ENCODE peak calls at places on chromosomes 3 and 15, in four cellular contexts. One of them, this sample, is unnamed.

GRCh38 chr3:35638640-35639250 is 580 bp upstream of the ARPP21 start:
- DNase-seq in H1: no peak
- DNase-seq in IMR-90: no peak
- DNase-seq in PC-9: no peak
- DNase-seq in this sample: peak; percentile 4

GRCh38 chr15:51866161-51866560 is 36.7 kb downstream of the TMOD3 start:
- DNase-seq in PC-9: no peak
- DNase-seq in IMR-90: no peak
- DNase-seq in H1: no peak
- DNase-seq in this sample: no peak

GRCh38 chr3:111321786-111322185 is 220.2 kb upstream of the CD96 start:
- DNase-seq in H1: no peak
- DNase-seq in IMR-90: no peak
- DNase-seq in PC-9: no peak
- DNase-seq in this sample: no peak

GRCh38 chr3:190696777-190697501 is 165.6 kb downstream of the GMNC start:
- DNase-seq in IMR-90: peak; percentile 40
- DNase-seq in PC-9: no peak
- DNase-seq in H1: no peak
- DNase-seq in this sample: no peak

GRCh38 chr3:188497021-188497420 is 343.1 kb downstream of the LPP start:
- DNase-seq in H1: no peak
- DNase-seq in IMR-90: peak; percentile 25
- DNase-seq in PC-9: no peak
- DNase-seq in this sample: no peak

GRCh38 chr3:152071924-152072323 is 196.8 kb upstream of the MBNL1 start:
- DNase-seq in IMR-90: peak; percentile 70
- DNase-seq in H1: no peak
- DNase-seq in PC-9: no peak
- DNase-seq in this sample: no peak

GRCh38 chr15:29613951-29614382 is 208.3 kb downstream of the TJP1 start:
- DNase-seq in PC-9: no peak
- DNase-seq in IMR-90: no peak
- DNase-seq in H1: no peak
- DNase-seq in this sample: peak; percentile 44

GRCh38 chr3:197465197-197465995 is 90.4 kb downstream of the BDH1 start:
- DNase-seq in PC-9: peak; percentile 22
- DNase-seq in H1: no peak
- DNase-seq in IMR-90: no peak
- DNase-seq in this sample: no peak

GRCh38 chr3:151576524-151576923 is 115.7 kb upstream of the IGSF10 start:
- DNase-seq in IMR-90: no peak
- DNase-seq in H1: no peak
- DNase-seq in PC-9: no peak
- DNase-seq in this sample: no peak

GRCh38 chr3:44795197-44795596 is 33.6 kb downstream of the KIF15 start:
- DNase-seq in PC-9: no peak
- DNase-seq in H1: no peak
- DNase-seq in IMR-90: peak; percentile 41
- DNase-seq in this sample: no peak

GRCh38 chr15:90209591-90209990 is 8.5 kb downstream of the SEMA4B start:
- DNase-seq in H1: no peak
- DNase-seq in IMR-90: no peak
- DNase-seq in PC-9: no peak
- DNase-seq in this sample: no peak

GRCh38 chr3:140249188-140249587 is 314.2 kb downstream of the CLSTN2 start:
- DNase-seq in PC-9: no peak
- DNase-seq in IMR-90: no peak
- DNase-seq in H1: no peak
- DNase-seq in this sample: no peak

GRCh38 chr15:64525828-64526530 is 65.6 kb downstream of the ZNF609 start:
- DNase-seq in H1: no peak
- DNase-seq in IMR-90: peak; percentile 45
- DNase-seq in PC-9: no peak
- DNase-seq in this sample: no peak

GRCh38 chr3:182682263-182683229 is 110.8 kb upstream of the ATP11B start:
- DNase-seq in H1: no peak
- DNase-seq in IMR-90: peak; percentile 10
- DNase-seq in PC-9: peak; percentile 52
- DNase-seq in this sample: peak; percentile 72

GRCh38 chr15:36347272-36347864 is 232.1 kb upstream of the CDIN1 start:
- DNase-seq in H1: no peak
- DNase-seq in PC-9: no peak
- DNase-seq in IMR-90: no peak
- DNase-seq in this sample: peak; percentile 17

GRCh38 chr3:184262927-184263179 is 1.5 kb upstream of the CAMK2N2 start:
- DNase-seq in IMR-90: no peak
- DNase-seq in H1: no peak
- DNase-seq in PC-9: no peak
- DNase-seq in this sample: no peak

GRCh38 chr3:149101154-149101553 is 14.8 kb upstream of the HLTF start:
- DNase-seq in PC-9: no peak
- DNase-seq in H1: no peak
- DNase-seq in IMR-90: no peak
- DNase-seq in this sample: no peak

GRCh38 chr15:66050264-66050663 is 181.0 kb downstream of the RAB11A start:
- DNase-seq in H1: no peak
- DNase-seq in PC-9: no peak
- DNase-seq in IMR-90: no peak
- DNase-seq in this sample: no peak

GRCh38 chr3:13972679-13973379 is 93.0 kb upstream of the WNT7A start:
- DNase-seq in H1: no peak
- DNase-seq in PC-9: no peak
- DNase-seq in IMR-90: no peak
- DNase-seq in this sample: no peak

GRCh38 chr3:47865192-47865591 is 62.3 kb downstream of the DHX30 start:
- DNase-seq in IMR-90: no peak
- DNase-seq in PC-9: no peak
- DNase-seq in H1: no peak
- DNase-seq in this sample: no peak

GRCh38 chr15:50166216-50166615 is 15.8 kb upstream of the SLC27A2 start:
- DNase-seq in H1: no peak
- DNase-seq in IMR-90: peak; percentile 87
- DNase-seq in PC-9: peak; percentile 84
- DNase-seq in this sample: no peak

GRCh38 chr15:31545257-31545656 is 218.6 kb downstream of the KLF13 start:
- DNase-seq in PC-9: no peak
- DNase-seq in IMR-90: no peak
- DNase-seq in H1: no peak
- DNase-seq in this sample: no peak

GRCh38 chr15:23869391-23869790 is 182.3 kb upstream of the NDN start:
- DNase-seq in PC-9: no peak
- DNase-seq in H1: no peak
- DNase-seq in IMR-90: no peak
- DNase-seq in this sample: peak; percentile 76

GRCh38 chr15:85760531-85761371 is 34.0 kb downstream of the KLHL25 start:
- DNase-seq in PC-9: no peak
- DNase-seq in IMR-90: no peak
- DNase-seq in H1: no peak
- DNase-seq in this sample: no peak

GRCh38 chr15:39969871-39970270 is 36.0 kb downstream of the EIF2AK4 start:
- DNase-seq in PC-9: peak; percentile 66
- DNase-seq in H1: no peak
- DNase-seq in IMR-90: peak; percentile 6
- DNase-seq in this sample: no peak

GRCh38 chr3:156332304-156332703 is 211.9 kb downstream of the KCNAB1 start:
- DNase-seq in IMR-90: no peak
- DNase-seq in PC-9: no peak
- DNase-seq in H1: no peak
- DNase-seq in this sample: no peak

GRCh38 chr3:155321418-155321817 is 27.9 kb upstream of the STRIT1 start:
- DNase-seq in PC-9: no peak
- DNase-seq in H1: no peak
- DNase-seq in IMR-90: peak; percentile 15
- DNase-seq in this sample: no peak

GRCh38 chr3:144864646-144865045 is 893.0 kb downstream of the DIPK2A start:
- DNase-seq in PC-9: no peak
- DNase-seq in H1: no peak
- DNase-seq in IMR-90: no peak
- DNase-seq in this sample: no peak

GRCh38 chr3:120445654-120446053 is 5.1 kb downstream of the FSTL1 start:
- DNase-seq in PC-9: no peak
- DNase-seq in IMR-90: no peak
- DNase-seq in H1: no peak
- DNase-seq in this sample: no peak

GRCh38 chr3:89180334-89180733 is 72.9 kb downstream of the EPHA3 start:
- DNase-seq in PC-9: no peak
- DNase-seq in IMR-90: no peak
- DNase-seq in H1: no peak
- DNase-seq in this sample: no peak

DNA sequence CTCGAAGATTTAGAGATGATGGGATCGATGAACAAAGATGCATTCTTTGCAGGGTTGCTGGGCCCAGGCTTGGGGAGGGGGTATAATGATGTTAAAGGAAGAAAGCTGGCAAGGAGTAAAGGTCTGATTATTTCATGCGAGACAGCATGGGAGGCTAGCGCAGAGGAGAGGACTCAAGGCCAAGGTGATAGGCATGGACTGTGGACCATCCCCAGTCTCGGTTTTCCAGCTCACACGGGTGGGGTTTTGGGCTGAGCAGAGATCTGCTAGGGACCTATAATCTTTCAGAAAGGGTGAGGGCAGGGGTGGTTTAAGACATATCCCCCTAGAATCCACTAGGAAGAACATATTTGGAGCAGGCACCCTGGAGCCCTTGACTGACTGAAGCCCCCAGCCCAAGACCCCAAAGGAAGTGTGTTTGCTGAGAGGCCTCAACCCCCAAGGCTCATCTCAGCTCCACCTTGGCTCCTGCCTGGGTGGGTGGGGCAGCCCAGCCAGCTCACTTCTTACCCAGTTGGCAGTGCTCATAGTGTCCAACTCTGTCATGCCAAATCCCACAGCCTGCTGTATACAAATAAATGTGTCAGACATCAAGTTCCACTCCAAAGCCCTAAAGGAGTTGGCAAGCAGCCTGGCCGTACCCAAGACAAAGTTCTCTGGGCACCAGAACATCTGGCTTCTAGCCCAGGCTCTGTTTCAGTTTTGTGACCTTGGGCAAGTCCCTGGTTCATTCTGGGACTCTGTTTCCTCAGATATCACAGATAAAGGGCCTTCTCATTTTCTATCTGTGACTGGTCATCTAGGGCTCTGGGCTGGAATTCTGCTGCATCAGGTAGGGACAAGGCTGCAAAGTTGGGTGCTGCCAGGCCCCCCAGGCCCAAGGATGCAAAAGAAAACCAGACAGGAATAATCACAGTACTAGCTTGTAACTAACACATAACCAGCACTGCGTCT is 17.8 kb downstream of the ACSBG1 start:
- DNase-seq in PC-9: peak; percentile 92
- DNase-seq in IMR-90: no peak
- DNase-seq in H1: no peak
- DNase-seq in this sample: peak; percentile 46
- H3K4me1 ChIP-seq in PC-9: peaks cover 73% of the 10 kb centered on the region
- H3K4me1 ChIP-seq in IMR-90: peaks cover 6% of the 10 kb centered on the region
- H3K4me1 ChIP-seq in H1: peaks cover 2% of the 10 kb centered on the region
- H3K4me1 ChIP-seq in this sample: peaks cover 16% of the 10 kb centered on the region

DNA sequence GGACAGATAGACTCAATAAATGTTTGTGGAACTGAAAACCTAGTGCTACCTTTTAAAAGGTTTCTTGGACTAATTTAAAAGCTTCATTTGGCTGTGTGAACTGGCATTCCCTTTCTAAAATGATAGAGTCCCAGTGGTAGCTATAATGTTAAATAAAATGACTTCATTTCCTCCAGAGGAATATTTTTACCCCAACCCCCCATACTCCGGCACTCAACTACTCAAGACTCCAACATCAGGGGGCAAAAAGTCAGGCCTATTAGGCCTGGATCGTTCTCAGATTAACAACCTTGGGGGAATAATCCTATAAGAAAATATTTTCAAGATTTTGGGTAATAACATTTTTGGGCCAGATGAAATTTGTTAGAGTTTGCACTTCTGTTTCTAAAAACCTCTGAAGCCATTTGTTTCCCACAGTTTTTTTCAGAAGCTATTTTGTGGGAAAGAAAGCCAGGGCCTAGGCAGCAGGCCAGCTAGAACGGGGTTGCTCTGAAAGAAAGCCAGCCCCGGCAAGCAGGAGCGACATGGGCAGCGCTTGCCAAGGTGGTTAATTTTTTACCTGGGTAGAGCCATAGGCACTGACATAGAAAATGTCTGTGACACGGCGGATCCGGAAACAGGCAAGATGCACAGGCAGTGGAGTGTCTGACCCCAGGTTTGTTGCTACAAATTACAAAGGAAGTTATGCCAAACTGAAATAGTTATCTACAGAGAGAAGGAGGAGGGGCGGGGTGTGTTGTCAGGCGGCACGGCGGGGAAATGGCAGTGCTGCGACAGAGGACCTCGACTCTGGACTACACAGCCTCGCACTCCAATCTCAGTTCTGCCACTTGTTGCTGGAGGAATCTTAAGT is 84.6 kb downstream of the MAGI1 start:
- DNase-seq in H1: no peak
- DNase-seq in PC-9: no peak
- DNase-seq in IMR-90: no peak
- DNase-seq in this sample: no peak
- H3K4me3 ChIP-seq in H1: peak overlapping the region; percentile 23
- H3K4me3 ChIP-seq in PC-9: peak overlapping the region; percentile 31
- H3K4me3 ChIP-seq in IMR-90: no peak overlapping the region
- H3K4me3 ChIP-seq in this sample: no peak overlapping the region

GRCh38 chr15:71455107-71455506 is 339.8 kb downstream of the THSD4 start:
- DNase-seq in H1: no peak
- DNase-seq in IMR-90: peak; percentile 36
- DNase-seq in PC-9: peak; percentile 39
- DNase-seq in this sample: no peak

GRCh38 chr15:71455878-71456277 is 340.6 kb downstream of the THSD4 start:
- DNase-seq in PC-9: no peak
- DNase-seq in H1: no peak
- DNase-seq in IMR-90: no peak
- DNase-seq in this sample: no peak

GRCh38 chr15:71451080-71451479 is 335.8 kb downstream of the THSD4 start:
- DNase-seq in IMR-90: no peak
- DNase-seq in PC-9: no peak
- DNase-seq in H1: no peak
- DNase-seq in this sample: no peak

GRCh38 chr15:71449956-71450355 is 334.7 kb downstream of the THSD4 start:
- DNase-seq in PC-9: no peak
- DNase-seq in IMR-90: no peak
- DNase-seq in H1: no peak
- DNase-seq in this sample: no peak

DNA sequence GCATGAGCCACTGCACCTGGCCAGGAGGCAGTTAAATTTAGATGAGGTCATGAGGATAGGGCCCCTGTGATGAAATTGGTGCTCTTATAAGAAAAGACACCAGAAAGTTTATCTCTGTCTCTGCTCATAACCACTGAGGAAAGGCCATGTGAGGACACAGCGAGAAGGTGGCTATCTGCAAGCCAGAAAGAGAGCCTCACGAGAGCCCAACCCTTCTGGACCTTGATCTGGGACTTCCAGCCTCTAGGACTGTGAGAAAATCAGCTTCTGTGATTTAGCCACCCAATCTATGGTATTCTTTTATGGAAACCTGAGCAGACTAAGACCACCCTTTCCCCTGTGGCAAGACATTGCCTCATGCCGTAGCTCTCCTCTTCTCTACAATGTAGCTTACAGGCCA is 337.6 kb downstream of the THSD4 start:
- DNase-seq in PC-9: no peak
- DNase-seq in IMR-90: no peak
- DNase-seq in H1: no peak
- DNase-seq in this sample: no peak
- H3K4me1 ChIP-seq in PC-9: peaks cover 29% of the 10 kb centered on the region
- H3K4me1 ChIP-seq in IMR-90: peaks cover 10% of the 10 kb centered on the region
- H3K4me1 ChIP-seq in H1: peaks cover 7% of the 10 kb centered on the region
- H3K4me1 ChIP-seq in this sample: no peaks in the 10 kb centered on the region

GRCh38 chr3:6860149-6860548 is 766 bp upstream of the GRM7 start:
- DNase-seq in PC-9: no peak
- DNase-seq in IMR-90: no peak
- DNase-seq in H1: no peak
- DNase-seq in this sample: no peak
- H3K4me3 ChIP-seq in PC-9: no peak overlapping the region
- H3K4me3 ChIP-seq in IMR-90: no peak overlapping the region
- H3K4me3 ChIP-seq in H1: peak overlapping the region; percentile 82
- H3K4me3 ChIP-seq in this sample: no peak overlapping the region